ENCODE peak calls at places on chromosomes 5 and 9, in five cellular contexts. A is mammary epithelial cell, E is tibial nerve, F is progenitor cell of endocrine pancreas, Y is endothelial cell. S is an unnamed sample.

GRCh38 chr5:6483880-6484382 is 35.3 kb downstream of the UBE2QL1 start:
- DNase-seq in A (no peak), E (no peak), Y (no peak), F (no peak), S (no peak)

GRCh38 chr5:131521252-131521651 is 113.8 kb downstream of the RAPGEF6 start:
- DNase-seq in F (no peak), E (no peak), A (peak), Y (no peak), S (no peak)

GRCh38 chr5:56158331-56158960 is 74.7 kb downstream of the ANKRD55 start:
- DNase-seq in E (no peak), F (no peak), Y (no peak), A (no peak), S (no peak)

GRCh38 chr5:170341545-170341944 is 44.0 kb upstream of the LCP2 start:
- DNase-seq in E (no peak), Y (no peak), F (no peak), A (no peak), S (no peak)

GRCh38 chr9:115597330-115597729 is 479.4 kb upstream of the TNC start:
- DNase-seq in F (no peak), A (no peak), Y (no peak), E (no peak), S (no peak)

GRCh38 chr5:41118177-41118576 is 47.0 kb upstream of the MROH2B start:
- DNase-seq in A (no peak), Y (no peak), F (no peak), E (no peak), S (no peak)

GRCh38 chr5:136036991-136037705 is 8.4 kb downstream of the TGFBI start:
- DNase-seq in Y (no peak), E (no peak), F (no peak), A (peak), S (no peak)

GRCh38 chr5:17218353-17219005 is 1.0 kb downstream of the BASP1 start:
- DNase-seq in E (no peak), F (peak), Y (peak), A (peak), S (peak)

GRCh38 chr5:57887851-57888621 is 405.4 kb upstream of the ACTBL2 start:
- DNase-seq in E (peak), F (peak), A (peak), Y (peak), S (no peak)

GRCh38 chr9:32579706-32580331 is 6.9 kb upstream of the NDUFB6 start:
- DNase-seq in Y (peak), A (peak), E (peak), F (peak), S (peak)

GRCh38 chr5:132017738-132018625 is 6.5 kb upstream of the ACSL6 start:
- DNase-seq in F (no peak), A (no peak), Y (no peak), E (no peak), S (peak)

GRCh38 chr9:28853487-28853886 is 1280.2 kb upstream of the C9orf72 start:
- DNase-seq in E (no peak), A (no peak), F (no peak), Y (peak), S (no peak)

GRCh38 chr9:35673132-35673997 is at the start of gene CA9:
- DNase-seq in F (no peak), E (no peak), Y (no peak), A (no peak), S (no peak)

GRCh38 chr5:173089581-173089980 is 33.4 kb downstream of the CREBRF start:
- DNase-seq in A (no peak), F (no peak), E (no peak), Y (no peak), S (no peak)

GRCh38 chr5:135027318-135027698 is 6.7 kb downstream of the PITX1 start:
- DNase-seq in F (no peak), E (no peak), A (no peak), Y (no peak), S (no peak)

GRCh38 chr5:102807878-102808502 is 52.9 kb downstream of the PAM start:
- DNase-seq in E (no peak), A (no peak), F (no peak), Y (no peak), S (no peak)

GRCh38 chr5:149267241-149267973 is 4.3 kb upstream of the AFAP1L1 start:
- DNase-seq in F (no peak), Y (no peak), E (no peak), A (no peak), S (no peak)

GRCh38 chr5:149268928-149269557 is 2.6 kb upstream of the AFAP1L1 start:
- DNase-seq in F (no peak), Y (no peak), E (no peak), A (peak), S (no peak)

GRCh38 chr5:149264432-149265069 is 7.1 kb upstream of the AFAP1L1 start:
- DNase-seq in A (peak), Y (peak), F (peak), E (no peak), S (no peak)

GRCh38 chr5:149262315-149262714 is 9.3 kb upstream of the AFAP1L1 start:
- DNase-seq in A (peak), E (no peak), F (no peak), Y (no peak), S (no peak)

GRCh38 chr5:149265559-149265958 is 6.1 kb upstream of the AFAP1L1 start:
- DNase-seq in E (peak), A (peak), Y (no peak), F (no peak), S (no peak)
- TF ChIP-seq CTCF in E (peak), A (peak), Y (peak), F (peak), S (peak)

DNA sequence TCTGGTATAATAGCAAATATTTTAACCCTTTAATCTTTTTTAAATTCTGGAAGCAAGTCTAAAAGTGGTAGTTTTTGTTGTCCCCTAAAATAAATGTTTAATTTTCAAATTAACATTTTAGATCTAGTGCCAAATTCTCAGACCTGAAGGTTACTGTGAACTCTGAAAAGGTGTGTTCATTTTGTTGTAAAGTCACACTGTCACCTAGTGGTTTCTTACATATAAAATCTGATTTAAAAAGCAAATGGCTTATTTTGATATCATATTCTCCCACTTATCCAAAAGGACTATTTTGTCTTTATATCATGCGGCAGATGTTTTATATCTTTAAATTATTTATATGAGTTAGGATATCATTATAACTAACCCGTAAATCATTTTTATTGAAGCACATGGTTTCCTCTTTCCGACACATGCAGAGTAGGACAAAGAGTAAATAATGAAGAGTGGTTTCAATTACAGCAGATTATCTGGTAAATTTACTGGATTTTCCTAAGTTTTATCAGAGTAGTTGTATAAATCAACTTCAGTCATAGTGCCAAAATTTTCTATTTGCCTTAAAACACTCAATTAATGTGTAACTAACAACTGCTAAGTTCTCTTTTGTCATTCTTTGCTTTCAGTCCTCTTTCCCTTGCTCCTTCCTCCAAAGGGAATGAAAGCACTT is 189.4 kb downstream of the COX7C start:
- DNase-seq in A (no peak), F (no peak), E (no peak), Y (no peak), S (no peak)
- TF ChIP-seq CTCF in A (no peak), F (no peak), E (no peak), Y (no peak), S (no peak)

GRCh38 chr9:92439921-92440750 is 15.9 kb upstream of the OMD start:
- DNase-seq in E (no peak), F (no peak), Y (no peak), A (peak), S (no peak)
- TF ChIP-seq CTCF in E (no peak), F (no peak), Y (no peak), A (no peak), S (no peak)

DNA sequence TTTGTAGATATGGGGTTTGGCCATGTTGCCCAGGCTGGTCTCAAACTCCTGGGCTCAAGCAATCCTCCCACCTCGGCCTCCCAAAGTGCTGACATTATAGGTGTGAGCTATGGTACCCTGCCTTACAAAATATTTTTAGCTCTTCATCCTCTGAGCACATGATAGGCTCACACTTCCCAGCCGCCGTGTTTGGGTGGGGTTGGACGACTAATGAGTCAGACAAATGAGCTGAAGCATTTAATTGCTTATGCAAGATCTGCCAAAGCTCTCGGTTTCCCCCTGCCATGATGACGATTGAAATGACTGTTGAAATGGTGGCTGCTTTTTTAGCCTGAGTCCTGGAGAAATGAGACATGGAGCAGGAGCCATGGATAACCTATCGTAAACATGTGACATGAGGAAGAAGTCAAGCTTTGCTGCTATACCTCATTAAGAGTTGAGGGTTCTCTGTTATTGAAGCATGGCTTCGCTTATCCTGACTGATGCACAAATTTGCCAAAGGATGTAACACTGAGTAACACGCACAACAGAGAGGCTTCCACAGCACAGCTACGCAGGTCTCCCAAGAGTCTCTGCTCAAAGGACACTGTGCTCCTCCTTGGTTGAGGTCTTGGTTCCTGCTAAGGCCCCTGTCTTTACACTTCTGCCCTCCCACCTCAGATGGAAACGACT is 48.2 kb upstream of the GFPT2 start:
- DNase-seq in A (no peak), Y (no peak), F (no peak), E (no peak), S (no peak)
- TF ChIP-seq CTCF in A (no peak), Y (no peak), F (no peak), E (no peak), S (no peak)

GRCh38 chr5:126961702-126962101 is 68.7 kb downstream of the MARCHF3 start:
- DNase-seq in A (peak), E (no peak), Y (no peak), F (no peak), S (no peak)

GRCh38 chr5:126965061-126965475 is 65.3 kb downstream of the MARCHF3 start:
- DNase-seq in A (peak), Y (no peak), F (no peak), E (no peak), S (no peak)

GRCh38 chr5:126965487-126965886 is 64.9 kb downstream of the MARCHF3 start:
- DNase-seq in F (no peak), Y (no peak), E (no peak), A (no peak), S (no peak)

GRCh38 chr5:126961128-126961527 is 69.2 kb downstream of the MARCHF3 start:
- DNase-seq in Y (no peak), F (no peak), E (no peak), A (no peak), S (no peak)

GRCh38 chr5:126963822-126964375 is 66.5 kb downstream of the MARCHF3 start:
- DNase-seq in E (no peak), F (no peak), Y (no peak), A (peak), S (no peak)
- TF ChIP-seq CTCF in E (no peak), F (no peak), Y (no peak), A (no peak), S (no peak)

GRCh38 chr5:143860211-143860610 is 48.2 kb downstream of the HMHB1 start:
- DNase-seq in Y (no peak), A (no peak), E (no peak), F (no peak), S (no peak)
- TF ChIP-seq CTCF in Y (no peak), A (no peak), E (no peak), F (no peak), S (no peak)

S was measured in type B pancreatic cell.